ENCODE peak calls at places on chromosomes 4 and X, in six cellular contexts. O is dorsolateral prefrontal cortex, R is thyroid gland, U is PC-3, V is stomach, S is uterus. Q is an unnamed sample.
A peak's percentile ranks its signal among the peaks of the same experiment; 100 is the strongest.

GRCh38 chr4:153318696-153319320 is 25.7 kb upstream of the MND1 start:
- DNase-seq in O (no peak), U (peak; percentile 66), S (peak; percentile 39), V (peak; percentile 31), R (peak; percentile 52), Q (no peak)

GRCh38 chr4:54255881-54256280 is 26.8 kb downstream of the PDGFRA start:
- DNase-seq in U (peak; percentile 41), O (no peak), S (no peak), R (no peak), V (no peak), Q (no peak)

GRCh38 chr4:71406459-71406963 is 67.7 kb downstream of the SLC4A4 start:
- DNase-seq in V (no peak), S (no peak), O (no peak), R (no peak), U (peak; percentile 56), Q (no peak)

GRCh38 chrX:12890467-12890866 is 16.0 kb upstream of the TLR8 start:
- DNase-seq in O (no peak), U (no peak), V (no peak), R (no peak), S (no peak), Q (no peak)

GRCh38 chr4:59039046-59039445 is 1928.9 kb upstream of the IGFBP7 start:
- DNase-seq in S (no peak), O (no peak), R (no peak), V (no peak), U (no peak), Q (no peak)

GRCh38 chrX:111100191-111100590 is 4.2 kb downstream of the PAK3 start:
- DNase-seq in S (no peak), R (peak; percentile 3), V (no peak), U (peak; percentile 59), O (no peak), Q (no peak)

GRCh38 chr4:88008133-88008621 is 742 bp downstream of the PKD2 start:
- DNase-seq in U (peak; percentile 35), O (peak; percentile 70), V (peak; percentile 27), S (no peak), R (peak; percentile 49), Q (peak; percentile 27)

GRCh38 chr4:154490261-154490588 is 1.4 kb downstream of the DCHS2 start:
- DNase-seq in R (no peak), V (no peak), U (no peak), S (no peak), O (no peak), Q (no peak)

GRCh38 chr4:140372607-140373327 is 679 bp upstream of the SCOC start:
- DNase-seq in R (peak; percentile 6), V (no peak), U (peak; percentile 4), O (no peak), S (no peak), Q (no peak)

GRCh38 chr4:151990201-151990600 is 229.4 kb upstream of the GATB start:
- DNase-seq in R (no peak), U (peak; percentile 95), S (no peak), O (no peak), V (no peak), Q (no peak)

GRCh38 chrX:126580877-126581276 is 28.3 kb upstream of the DCAF12L1 start:
- DNase-seq in R (no peak), U (no peak), O (no peak), S (no peak), V (no peak), Q (no peak)

GRCh38 chr4:140092094-140092820 is 61.7 kb downstream of the MAML3 start:
- DNase-seq in R (peak; percentile 39), O (no peak), S (no peak), V (peak; percentile 43), U (peak; percentile 30), Q (peak; percentile 29)

GRCh38 chrX:18973527-18974192 is 10.3 kb downstream of the PHKA2 start:
- DNase-seq in V (no peak), U (peak; percentile 16), O (no peak), S (no peak), R (peak; percentile 41), Q (peak; percentile 19)

GRCh38 chr4:15186826-15187225 is 184.5 kb downstream of the CPEB2 start:
- DNase-seq in S (no peak), R (no peak), O (no peak), U (no peak), V (no peak), Q (no peak)

GRCh38 chr4:88097301-88097700 is 61.1 kb downstream of the ABCG2 start:
- DNase-seq in V (no peak), U (no peak), S (no peak), R (no peak), O (no peak), Q (no peak)

GRCh38 chr4:30837131-30837539 is 117.0 kb downstream of the PCDH7 start:
- DNase-seq in O (no peak), R (no peak), V (no peak), S (no peak), U (no peak), Q (no peak)

GRCh38 chrX:78886550-78886949 is 58.6 kb upstream of the P2RY10 start:
- DNase-seq in R (no peak), U (peak; percentile 48), S (no peak), O (no peak), V (no peak), Q (no peak)

GRCh38 chr4:80806472-80806871 is 224.0 kb upstream of the BMP3 start:
- DNase-seq in S (no peak), U (no peak), V (no peak), O (no peak), R (no peak), Q (no peak)

GRCh38 chr4:73109493-73109892 is 40.0 kb upstream of the COX18 start:
- DNase-seq in V (no peak), R (no peak), O (no peak), S (no peak), U (no peak), Q (no peak)

GRCh38 chr4:7911044-7911578 is 28.6 kb downstream of the AFAP1 start:
- DNase-seq in V (no peak), R (no peak), O (no peak), U (no peak), S (peak; percentile 53), Q (no peak)

GRCh38 chr4:7908668-7909067 is 31.0 kb downstream of the AFAP1 start:
- DNase-seq in R (no peak), S (no peak), U (no peak), O (no peak), V (no peak), Q (no peak)

GRCh38 chr4:7910721-7911015 is 29.0 kb downstream of the AFAP1 start:
- DNase-seq in R (no peak), U (no peak), S (no peak), O (no peak), V (no peak), Q (no peak)

GRCh38 chr4:7909966-7910720 is 29.5 kb downstream of the AFAP1 start:
- DNase-seq in S (peak; percentile 64), R (peak; percentile 59), V (no peak), O (no peak), U (peak; percentile 11), Q (no peak)

DNA sequence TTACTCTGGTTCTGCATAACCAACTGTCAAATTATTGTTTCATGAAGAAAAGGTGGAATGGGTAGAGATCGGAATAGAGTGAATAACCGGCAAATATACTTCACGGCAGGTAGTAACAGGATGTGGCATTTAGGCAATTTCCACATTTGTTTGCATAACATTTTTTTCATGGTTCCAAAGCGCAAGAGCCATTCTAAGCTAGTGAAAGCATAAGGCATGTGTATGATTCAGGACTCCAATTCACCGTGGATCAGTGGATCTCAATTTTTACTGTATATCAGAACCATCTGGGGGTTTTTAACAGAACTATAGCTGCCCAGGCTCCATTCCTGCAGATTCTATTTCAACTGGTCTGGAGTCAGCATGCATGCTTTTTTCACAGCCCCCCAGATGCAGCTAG is 30.2 kb downstream of the AFAP1 start:
- DNase-seq in U (peak; percentile 51), R (no peak), S (no peak), V (no peak), O (no peak), Q (no peak)
- H3K27ac ChIP-seq in U (peak overlapping the region; percentile 31), R (peak overlapping the region; percentile 31), S (peak overlapping the region; percentile 83), V (peak overlapping the region; percentile 80), O (no peak overlapping the region), Q (no peak overlapping the region)

GRCh38 chr4:110853242-110853641 is 230.4 kb upstream of the PITX2 start:
- DNase-seq in O (no peak), U (no peak), S (no peak), V (no peak), R (no peak), Q (no peak)

GRCh38 chr4:110851989-110852388 is 229.1 kb upstream of the PITX2 start:
- DNase-seq in V (no peak), R (no peak), S (no peak), O (no peak), U (no peak), Q (no peak)

GRCh38 chr4:110852793-110853192 is 229.9 kb upstream of the PITX2 start:
- DNase-seq in O (no peak), U (no peak), S (no peak), V (no peak), R (no peak), Q (no peak)

GRCh38 chr4:110850461-110851447 is 227.9 kb upstream of the PITX2 start:
- DNase-seq in O (no peak), S (no peak), V (no peak), R (no peak), U (no peak), Q (no peak)

GRCh38 chr4:110854021-110854678 is 231.3 kb upstream of the PITX2 start:
- DNase-seq in S (no peak), U (peak; percentile 27), O (no peak), V (no peak), R (no peak), Q (no peak)
- H3K27ac ChIP-seq in S (no peak overlapping the region), U (no peak overlapping the region), O (no peak overlapping the region), V (no peak overlapping the region), R (no peak overlapping the region), Q (no peak overlapping the region)

GRCh38 chr4:1727117-1728031 is 6.1 kb downstream of the TACC3 start:
- DNase-seq in U (peak; percentile 89), S (peak; percentile 61), O (no peak), R (peak; percentile 57), V (peak; percentile 67), Q (no peak)
- H3K27ac ChIP-seq in U (peak overlapping the region; percentile 92), S (no peak overlapping the region), O (peak overlapping the region; percentile 46), R (peak overlapping the region; percentile 38), V (peak overlapping the region; percentile 80), Q (no peak overlapping the region)

GRCh38 chr4:127686656-127687055 is 43.5 kb upstream of the SLC25A31 start:
- DNase-seq in S (no peak), U (peak; percentile 86), O (no peak), R (no peak), V (no peak), Q (no peak)
- H3K27ac ChIP-seq in S (no peak overlapping the region), U (peak overlapping the region; percentile 57), O (no peak overlapping the region), R (no peak overlapping the region), V (no peak overlapping the region), Q (no peak overlapping the region)

GRCh38 chr4:3313556-3314228 is 20.9 kb downstream of the RGS12 start:
- DNase-seq in R (no peak), S (no peak), O (peak; percentile 22), V (peak; percentile 17), U (no peak), Q (no peak)
- H3K27ac ChIP-seq in R (no peak overlapping the region), S (no peak overlapping the region), O (no peak overlapping the region), V (no peak overlapping the region), U (no peak overlapping the region), Q (no peak overlapping the region)

GRCh38 chrX:132648870-132649269 is 160.0 kb upstream of the MBNL3 start:
- DNase-seq in R (no peak), S (no peak), U (peak; percentile 9), V (no peak), O (no peak), Q (no peak)

GRCh38 chrX:132652871-132653270 is 164.0 kb upstream of the MBNL3 start:
- DNase-seq in S (no peak), V (no peak), O (no peak), U (no peak), R (no peak), Q (no peak)

GRCh38 chrX:132651411-132652086 is 162.7 kb upstream of the MBNL3 start:
- DNase-seq in S (no peak), O (no peak), V (no peak), R (no peak), U (peak; percentile 24), Q (no peak)
- H3K27ac ChIP-seq in S (peak overlapping the region; percentile 37), O (no peak overlapping the region), V (no peak overlapping the region), R (no peak overlapping the region), U (no peak overlapping the region), Q (no peak overlapping the region)